ENCODE peak calls at places on chromosomes 2 and 18, in nine cellular contexts. E is iPS DF 6.9; W is sigmoid colon; H is stimulated activated naive CD8-positive, alpha-beta T cell treated with anti-CD3 and anti-CD28 coated beads, Interleukin-15, Interleukin-2, amounts not matched to agents 100 U/mL and 50 U/mL, for 24 hours; O is PC-3; P is 8988T; J is GM20000; Y is heart left ventricle; R is ureter. U is an unnamed sample.

GRCh38 chr2:58030789-58031188 is 15.8 kb upstream of the VRK2 start:
- DNase-seq in H (no peak), R (no peak), Y (no peak), E (no peak), J (no peak), W (no peak), O (peak), P (no peak), U (no peak)

GRCh38 chr2:102051659-102052366 is 60.1 kb downstream of the IL1R2 start:
- DNase-seq in R (peak), Y (no peak), W (no peak), E (no peak), P (no peak), O (no peak), H (no peak), J (no peak), U (no peak)

GRCh38 chr2:227155395-227155794 is 8.6 kb downstream of the COL4A4 start:
- DNase-seq in R (no peak), O (no peak), J (no peak), W (no peak), H (no peak), Y (no peak), E (no peak), P (no peak), U (no peak)

GRCh38 chr18:73681912-73682311 is 465.7 kb downstream of the FBXO15 start:
- DNase-seq in R (no peak), J (no peak), O (no peak), E (no peak), W (no peak), P (no peak), H (no peak), Y (no peak), U (no peak)

GRCh38 chr2:8851811-8852560 is 14.6 kb upstream of the KIDINS220 start:
- DNase-seq in O (no peak), E (no peak), Y (no peak), H (no peak), R (no peak), P (no peak), J (no peak), W (no peak), U (no peak)

GRCh38 chr18:25457636-25458035 is 105.7 kb upstream of the ZNF521 start:
- DNase-seq in O (peak), P (no peak), W (no peak), H (no peak), Y (no peak), J (no peak), R (no peak), E (no peak), U (no peak)

GRCh38 chr2:152861349-152861942 is 143.0 kb downstream of the ARL6IP6 start:
- DNase-seq in J (peak), E (peak), P (no peak), W (no peak), R (no peak), H (peak), O (peak), Y (no peak), U (peak)

GRCh38 chr2:190505696-190506095 is 28.8 kb downstream of the NEMP2 start:
- DNase-seq in Y (no peak), R (no peak), H (no peak), J (no peak), O (no peak), E (no peak), P (no peak), W (no peak), U (no peak)

GRCh38 chr18:68494802-68495560 is 219.9 kb downstream of the TMX3 start:
- DNase-seq in Y (no peak), O (peak), E (no peak), J (no peak), H (no peak), W (no peak), P (no peak), R (no peak), U (no peak)

GRCh38 chr2:10659898-10660568 is 29.7 kb downstream of the NOL10 start:
- DNase-seq in R (no peak), Y (peak), J (no peak), H (peak), W (no peak), P (peak), O (peak), E (peak), U (peak)

GRCh38 chr18:62486290-62486964 is 36.4 kb upstream of the ZCCHC2 start:
- DNase-seq in H (peak), W (no peak), P (no peak), E (no peak), Y (no peak), J (no peak), O (peak), R (peak), U (no peak)

GRCh38 chr2:107553534-107553933 is 273.2 kb upstream of the RGPD4 start:
- DNase-seq in H (no peak), E (no peak), R (no peak), P (no peak), W (no peak), J (no peak), O (peak), Y (no peak), U (no peak)

GRCh38 chr2:232001073-232001472 is 39.6 kb downstream of the DIS3L2 start:
- DNase-seq in Y (no peak), P (no peak), E (no peak), H (no peak), J (no peak), W (no peak), O (no peak), R (no peak), U (no peak)

GRCh38 chr2:199458017-199458805 is 472 bp upstream of the SATB2 start:
- DNase-seq in O (peak), H (no peak), R (peak), P (no peak), Y (no peak), W (peak), E (no peak), J (no peak), U (peak)

GRCh38 chr2:1691366-1691765 is 52.9 kb downstream of the PXDN start:
- DNase-seq in H (no peak), J (no peak), E (no peak), P (no peak), R (peak), Y (no peak), O (no peak), W (no peak), U (no peak)

GRCh38 chr18:49185636-49186035 is 234.9 kb upstream of the SMAD7 start:
- DNase-seq in O (no peak), Y (no peak), P (no peak), R (no peak), H (no peak), J (no peak), E (no peak), W (no peak), U (no peak)

GRCh38 chr2:64467463-64467843 is 13.5 kb downstream of the LGALSL start:
- DNase-seq in W (peak), O (no peak), J (no peak), H (no peak), Y (peak), E (no peak), P (no peak), R (no peak), U (no peak)

GRCh38 chr2:53970898-53971681 is at the start of gene PSME4:
- DNase-seq in H (peak), R (peak), E (peak), P (peak), J (peak), W (peak), Y (peak), O (peak), U (peak)

GRCh38 chr18:25759111-25759510 is 331.3 kb downstream of the SS18 start:
- DNase-seq in J (no peak), R (no peak), H (no peak), W (no peak), Y (no peak), P (no peak), E (no peak), O (no peak), U (no peak)

GRCh38 chr2:64359892-64360657 is 93.9 kb upstream of the LGALSL start:
- DNase-seq in O (peak), H (peak), R (peak), J (peak), W (peak), E (no peak), Y (peak), P (peak), U (peak)

U was measured in T47D.